ENCODE peak calls at places on chromosomes 4 and X, in four cellular contexts. One of them, this sample, is unnamed.
A peak's percentile ranks its signal among the peaks of the same experiment; 100 is the strongest.

GRCh38 chrX:153408871-153409351 is 2.4 kb upstream of the ZFP92 start:
- DNase-seq in CD4-positive, alpha-beta memory T cell: no peak
- DNase-seq in activated CD4-positive, alpha-beta T cell treated with anti-CD3 and anti-CD28 coated beads, Interleukin-2, amount 50 U/mL, for 48 hours: no peak
- DNase-seq in activated T-helper 1 cell treated with Interleukin-2 at 50 U/mL for 16 hours: no peak
- DNase-seq in this sample: no peak

GRCh38 chr4:10096201-10096975 is 20.2 kb downstream of the WDR1 start:
- DNase-seq in activated T-helper 1 cell treated with Interleukin-2 at 50 U/mL for 16 hours: peak; percentile 63
- DNase-seq in CD4-positive, alpha-beta memory T cell: peak; percentile 76
- DNase-seq in activated CD4-positive, alpha-beta T cell treated with anti-CD3 and anti-CD28 coated beads, Interleukin-2, amount 50 U/mL, for 48 hours: peak; percentile 82
- DNase-seq in this sample: peak; percentile 96

GRCh38 chrX:113512700-113513395 is 672.2 kb upstream of the AMOT start:
- DNase-seq in activated CD4-positive, alpha-beta T cell treated with anti-CD3 and anti-CD28 coated beads, Interleukin-2, amount 50 U/mL, for 48 hours: no peak
- DNase-seq in activated T-helper 1 cell treated with Interleukin-2 at 50 U/mL for 16 hours: no peak
- DNase-seq in CD4-positive, alpha-beta memory T cell: no peak
- DNase-seq in this sample: no peak

GRCh38 chr4:20464381-20464780 is 212.7 kb downstream of the SLIT2 start:
- DNase-seq in activated CD4-positive, alpha-beta T cell treated with anti-CD3 and anti-CD28 coated beads, Interleukin-2, amount 50 U/mL, for 48 hours: no peak
- DNase-seq in activated T-helper 1 cell treated with Interleukin-2 at 50 U/mL for 16 hours: no peak
- DNase-seq in CD4-positive, alpha-beta memory T cell: no peak
- DNase-seq in this sample: no peak

GRCh38 chr4:8582941-8583654 is 2.9 kb downstream of the GPR78 start:
- DNase-seq in CD4-positive, alpha-beta memory T cell: no peak
- DNase-seq in activated CD4-positive, alpha-beta T cell treated with anti-CD3 and anti-CD28 coated beads, Interleukin-2, amount 50 U/mL, for 48 hours: no peak
- DNase-seq in activated T-helper 1 cell treated with Interleukin-2 at 50 U/mL for 16 hours: no peak
- DNase-seq in this sample: no peak

GRCh38 chr4:61428950-61429349 is 228.8 kb downstream of the ADGRL3 start:
- DNase-seq in activated CD4-positive, alpha-beta T cell treated with anti-CD3 and anti-CD28 coated beads, Interleukin-2, amount 50 U/mL, for 48 hours: no peak
- DNase-seq in activated T-helper 1 cell treated with Interleukin-2 at 50 U/mL for 16 hours: no peak
- DNase-seq in CD4-positive, alpha-beta memory T cell: no peak
- DNase-seq in this sample: no peak

GRCh38 chr4:1321486-1321885 is 25.5 kb upstream of the UVSSA start:
- DNase-seq in CD4-positive, alpha-beta memory T cell: no peak
- DNase-seq in activated CD4-positive, alpha-beta T cell treated with anti-CD3 and anti-CD28 coated beads, Interleukin-2, amount 50 U/mL, for 48 hours: no peak
- DNase-seq in activated T-helper 1 cell treated with Interleukin-2 at 50 U/mL for 16 hours: no peak
- DNase-seq in this sample: no peak

GRCh38 chrX:43882294-43882681 is at the start of gene MAOB:
- DNase-seq in activated CD4-positive, alpha-beta T cell treated with anti-CD3 and anti-CD28 coated beads, Interleukin-2, amount 50 U/mL, for 48 hours: peak; percentile 2
- DNase-seq in CD4-positive, alpha-beta memory T cell: no peak
- DNase-seq in activated T-helper 1 cell treated with Interleukin-2 at 50 U/mL for 16 hours: no peak
- DNase-seq in this sample: no peak

GRCh38 chr4:143025111-143025704 is 159.5 kb upstream of the USP38 start:
- DNase-seq in CD4-positive, alpha-beta memory T cell: no peak
- DNase-seq in activated T-helper 1 cell treated with Interleukin-2 at 50 U/mL for 16 hours: no peak
- DNase-seq in activated CD4-positive, alpha-beta T cell treated with anti-CD3 and anti-CD28 coated beads, Interleukin-2, amount 50 U/mL, for 48 hours: no peak
- DNase-seq in this sample: no peak

GRCh38 chr4:63063765-63064164 is 1345.5 kb downstream of the TECRL start:
- DNase-seq in activated CD4-positive, alpha-beta T cell treated with anti-CD3 and anti-CD28 coated beads, Interleukin-2, amount 50 U/mL, for 48 hours: no peak
- DNase-seq in activated T-helper 1 cell treated with Interleukin-2 at 50 U/mL for 16 hours: no peak
- DNase-seq in CD4-positive, alpha-beta memory T cell: no peak
- DNase-seq in this sample: no peak

GRCh38 chrX:46831620-46832327 is 5.1 kb upstream of the RP2 start:
- DNase-seq in activated T-helper 1 cell treated with Interleukin-2 at 50 U/mL for 16 hours: no peak
- DNase-seq in CD4-positive, alpha-beta memory T cell: no peak
- DNase-seq in activated CD4-positive, alpha-beta T cell treated with anti-CD3 and anti-CD28 coated beads, Interleukin-2, amount 50 U/mL, for 48 hours: peak; percentile 1
- DNase-seq in this sample: no peak

GRCh38 chr4:74539043-74539790 is 94.3 kb downstream of the AREG start:
- DNase-seq in activated CD4-positive, alpha-beta T cell treated with anti-CD3 and anti-CD28 coated beads, Interleukin-2, amount 50 U/mL, for 48 hours: no peak
- DNase-seq in activated T-helper 1 cell treated with Interleukin-2 at 50 U/mL for 16 hours: no peak
- DNase-seq in CD4-positive, alpha-beta memory T cell: no peak
- DNase-seq in this sample: no peak

GRCh38 chr4:6562931-6563901 is 11.8 kb upstream of the MAN2B2 start:
- DNase-seq in CD4-positive, alpha-beta memory T cell: no peak
- DNase-seq in activated CD4-positive, alpha-beta T cell treated with anti-CD3 and anti-CD28 coated beads, Interleukin-2, amount 50 U/mL, for 48 hours: no peak
- DNase-seq in activated T-helper 1 cell treated with Interleukin-2 at 50 U/mL for 16 hours: no peak
- DNase-seq in this sample: no peak

GRCh38 chrX:147342197-147342596 is 527.7 kb upstream of the CXorf51A start:
- DNase-seq in activated T-helper 1 cell treated with Interleukin-2 at 50 U/mL for 16 hours: no peak
- DNase-seq in CD4-positive, alpha-beta memory T cell: no peak
- DNase-seq in activated CD4-positive, alpha-beta T cell treated with anti-CD3 and anti-CD28 coated beads, Interleukin-2, amount 50 U/mL, for 48 hours: no peak
- DNase-seq in this sample: no peak

GRCh38 chr4:175929441-175929840 is 117.4 kb upstream of the GPM6A start:
- DNase-seq in CD4-positive, alpha-beta memory T cell: no peak
- DNase-seq in activated T-helper 1 cell treated with Interleukin-2 at 50 U/mL for 16 hours: no peak
- DNase-seq in activated CD4-positive, alpha-beta T cell treated with anti-CD3 and anti-CD28 coated beads, Interleukin-2, amount 50 U/mL, for 48 hours: no peak
- DNase-seq in this sample: no peak

GRCh38 chrX:119990995-119991787 is 47.6 kb upstream of the NKAP start:
- DNase-seq in activated T-helper 1 cell treated with Interleukin-2 at 50 U/mL for 16 hours: no peak
- DNase-seq in CD4-positive, alpha-beta memory T cell: no peak
- DNase-seq in activated CD4-positive, alpha-beta T cell treated with anti-CD3 and anti-CD28 coated beads, Interleukin-2, amount 50 U/mL, for 48 hours: no peak
- DNase-seq in this sample: no peak

GRCh38 chrX:33204889-33205288 is 6.5 kb downstream of the DMD start:
- DNase-seq in activated CD4-positive, alpha-beta T cell treated with anti-CD3 and anti-CD28 coated beads, Interleukin-2, amount 50 U/mL, for 48 hours: no peak
- DNase-seq in CD4-positive, alpha-beta memory T cell: no peak
- DNase-seq in activated T-helper 1 cell treated with Interleukin-2 at 50 U/mL for 16 hours: no peak
- DNase-seq in this sample: no peak

GRCh38 chrX:40931921-40932320 is 153.3 kb upstream of the USP9X start:
- DNase-seq in activated CD4-positive, alpha-beta T cell treated with anti-CD3 and anti-CD28 coated beads, Interleukin-2, amount 50 U/mL, for 48 hours: no peak
- DNase-seq in CD4-positive, alpha-beta memory T cell: no peak
- DNase-seq in activated T-helper 1 cell treated with Interleukin-2 at 50 U/mL for 16 hours: no peak
- DNase-seq in this sample: no peak

GRCh38 chrX:21683910-21684309 is 25.8 kb upstream of the KLHL34 start:
- DNase-seq in activated CD4-positive, alpha-beta T cell treated with anti-CD3 and anti-CD28 coated beads, Interleukin-2, amount 50 U/mL, for 48 hours: no peak
- DNase-seq in CD4-positive, alpha-beta memory T cell: no peak
- DNase-seq in activated T-helper 1 cell treated with Interleukin-2 at 50 U/mL for 16 hours: no peak
- DNase-seq in this sample: no peak